ENCODE peak calls at places on chromosomes 7 and 10, in seven cellular contexts. Y is HEK293T; N is lung; G is stimulated activated CD8-positive, alpha-beta memory T cell treated with anti-CD3 and anti-CD28 coated beads, Interleukin-4, amount 100 ng/mL, for 1 hour; Z is osteocyte; U is AML-193; B is fibroblast of mammary gland. A is an unnamed sample.

GRCh38 chr10:45372251-45372951 is 1.6 kb upstream of the ALOX5 start:
- DNase-seq in G (no peak), Y (no peak), Z (no peak), B (no peak), U (no peak), N (no peak), A (no peak)

GRCh38 chr10:6445671-6446278 is 134.3 kb downstream of the PRKCQ start:
- DNase-seq in N (peak; percentile 34), G (peak; percentile 20), B (peak; percentile 36), Z (no peak), U (peak; percentile 31), Y (peak; percentile 38), A (peak; percentile 29)

GRCh38 chr7:1044189-1045037 is at the start of gene GPR146:
- DNase-seq in Y (peak; percentile 98), B (peak; percentile 94), U (peak; percentile 83), G (peak; percentile 91), Z (peak; percentile 99), N (peak; percentile 97), A (peak; percentile 97)

GRCh38 chr7:21524680-21525079 is 18.2 kb upstream of the DNAH11 start:
- DNase-seq in G (no peak), N (no peak), Z (no peak), Y (no peak), U (no peak), B (no peak), A (no peak)

GRCh38 chr7:2451171-2452073 is 24.8 kb downstream of the GRIFIN start:
- DNase-seq in G (peak; percentile 50), Z (peak; percentile 94), B (peak; percentile 63), N (peak; percentile 88), U (peak; percentile 48), Y (peak; percentile 84), A (peak; percentile 96)

GRCh38 chr10:31157125-31157983 is 125.7 kb upstream of the ZNF438 start:
- DNase-seq in G (no peak), B (peak; percentile 90), Z (no peak), N (no peak), U (no peak), Y (no peak), A (no peak)

GRCh38 chr7:121447191-121447920 is 51.2 kb upstream of the FAM3C start:
- DNase-seq in U (no peak), Z (no peak), G (no peak), N (no peak), B (peak; percentile 18), Y (no peak), A (no peak)

GRCh38 chr7:90660819-90661218 is 64.7 kb downstream of the CDK14 start:
- DNase-seq in N (no peak), B (no peak), Y (no peak), U (no peak), G (no peak), Z (no peak), A (no peak)

GRCh38 chr10:35335718-35336083 is 608 bp upstream of the CCNY start:
- DNase-seq in Y (no peak), Z (no peak), U (no peak), B (peak; percentile 22), N (no peak), G (no peak), A (peak; percentile 12)

GRCh38 chr7:116062666-116063065 is 32.1 kb upstream of the TFEC start:
- DNase-seq in Z (no peak), U (no peak), G (no peak), N (no peak), B (no peak), Y (no peak), A (no peak)

GRCh38 chr7:133936074-133936473 is 191.1 kb upstream of the LRGUK start:
- DNase-seq in G (no peak), Y (no peak), Z (no peak), U (no peak), B (no peak), N (no peak), A (no peak)

GRCh38 chr7:7968544-7969305 is at the start of gene GLCCI1:
- DNase-seq in U (peak; percentile 93), Y (peak; percentile 90), Z (peak; percentile 98), B (peak; percentile 94), G (peak; percentile 86), N (peak; percentile 98), A (peak; percentile 92)

GRCh38 chr10:130423455-130424305 is 287.5 kb downstream of the GLRX3 start:
- DNase-seq in N (peak; percentile 18), Z (peak; percentile 71), U (no peak), G (no peak), B (no peak), Y (no peak), A (no peak)

GRCh38 chr10:48496831-48497792 is 107.8 kb downstream of the ARHGAP22 start:
- DNase-seq in B (peak; percentile 80), Z (peak; percentile 81), G (no peak), N (no peak), U (no peak), Y (no peak), A (no peak)

GRCh38 chr10:822197-822596 is 109.3 kb downstream of the LARP4B start:
- DNase-seq in B (no peak), G (no peak), U (no peak), N (no peak), Z (peak; percentile 76), Y (no peak), A (no peak)

GRCh38 chr10:86785968-86786367 is 29.5 kb downstream of the BMPR1A start:
- DNase-seq in B (no peak), Z (no peak), G (no peak), N (no peak), Y (no peak), U (no peak), A (no peak)

GRCh38 chr7:74138334-74138867 is 35.8 kb upstream of the EIF4H start:
- DNase-seq in U (no peak), Y (no peak), Z (no peak), N (no peak), B (no peak), G (no peak), A (no peak)

GRCh38 chr7:26690135-26690534 is 174.3 kb downstream of the SKAP2 start:
- DNase-seq in Z (no peak), G (no peak), N (no peak), Y (no peak), B (peak; percentile 12), U (no peak), A (no peak)

GRCh38 chr10:117312430-117312829 is 62.8 kb downstream of the PDZD8 start:
- DNase-seq in Y (no peak), B (no peak), G (no peak), Z (no peak), U (no peak), N (no peak), A (no peak)

GRCh38 chr7:86214734-86215133 is 429.0 kb upstream of the GRM3 start:
- DNase-seq in N (no peak), G (no peak), Y (no peak), B (no peak), Z (no peak), U (no peak), A (no peak)

GRCh38 chr7:103117016-103117415 is 31.9 kb downstream of the NAPEPLD start:
- DNase-seq in Z (no peak), U (no peak), B (no peak), N (no peak), Y (no peak), G (no peak), A (no peak)

GRCh38 chr10:86287966-86288579 is 78.5 kb downstream of the GRID1 start:
- DNase-seq in U (no peak), B (no peak), N (no peak), Z (peak; percentile 72), Y (no peak), G (no peak), A (no peak)

GRCh38 chr10:129419386-129419785 is 47.7 kb upstream of the MGMT start:
- DNase-seq in Y (no peak), Z (peak; percentile 79), B (no peak), N (no peak), G (no peak), U (no peak), A (no peak)

GRCh38 chr10:60367014-60367413 is 22.7 kb downstream of the ANK3 start:
- DNase-seq in U (no peak), G (no peak), N (no peak), Z (no peak), Y (no peak), B (no peak), A (no peak)

GRCh38 chr7:133796778-133797177 is 330.4 kb upstream of the LRGUK start:
- DNase-seq in Z (no peak), G (no peak), U (no peak), N (no peak), B (no peak), Y (no peak), A (no peak)

GRCh38 chr10:77801474-77802238 is 124.9 kb downstream of the DLG5 start:
- DNase-seq in B (peak; percentile 61), N (no peak), Y (no peak), G (no peak), U (no peak), Z (no peak), A (no peak)

GRCh38 chr7:12569673-12570072 is 847 bp upstream of the SCIN start:
- DNase-seq in N (no peak), Y (no peak), G (no peak), Z (no peak), U (no peak), B (no peak), A (no peak)

GRCh38 chr10:670990-671389 is 18.5 kb downstream of the DIP2C start:
- DNase-seq in G (no peak), Z (peak; percentile 66), B (no peak), N (no peak), U (no peak), Y (no peak), A (no peak)

GRCh38 chr7:45324683-45325237 is 167.2 kb downstream of the RAMP3 start:
- DNase-seq in B (no peak), G (no peak), U (no peak), Y (no peak), Z (no peak), N (no peak), A (no peak)

GRCh38 chr7:151679868-151680534 is 160.3 kb upstream of the RHEB start:
- DNase-seq in U (no peak), G (no peak), B (no peak), Z (no peak), N (no peak), Y (no peak), A (no peak)

GRCh38 chr10:114304566-114305421 is 65.7 kb downstream of the VWA2 start:
- DNase-seq in Z (no peak), U (peak; percentile 25), Y (peak; percentile 74), N (no peak), B (no peak), G (peak; percentile 4), A (peak; percentile 53)

GRCh38 chr7:38630720-38631673 is at the start of gene AMPH:
- DNase-seq in N (no peak), Y (peak; percentile 70), U (no peak), Z (peak; percentile 87), G (no peak), B (peak; percentile 40), A (peak; percentile 71)

A was measured in neural crest cell.